ENCODE peak calls at places on chromosomes 1 and 21, in four cellular contexts. P is heart right ventricle, A is AG04450, L is dorsolateral prefrontal cortex. T is an unnamed sample.

GRCh38 chr1:67372136-67372535 is 58.1 kb downstream of the SERBP1 start:
- DNase-seq in P (no peak), A (no peak), L (no peak), T (no peak)

GRCh38 chr1:240242601-240243144 is 151.0 kb downstream of the FMN2 start:
- DNase-seq in P (no peak), A (peak), L (no peak), T (no peak)

GRCh38 chr1:181077576-181078242 is 10.8 kb upstream of the IER5 start:
- DNase-seq in P (no peak), A (peak), L (no peak), T (no peak)

GRCh38 chr1:201127755-201128455 is 921 bp upstream of the ASCL5 start:
- DNase-seq in P (no peak), A (no peak), L (no peak), T (no peak)

GRCh38 chr1:223556414-223557124 is 108.9 kb downstream of the CAPN8 start:
- DNase-seq in P (peak), A (no peak), L (no peak), T (no peak)

GRCh38 chr1:58881471-58881994 is 97.7 kb upstream of the JUN start:
- DNase-seq in P (no peak), A (no peak), L (no peak), T (no peak)

GRCh38 chr1:155900161-155900560 is 11.0 kb downstream of the RIT1 start:
- DNase-seq in P (no peak), A (no peak), L (no peak), T (no peak)

GRCh38 chr1:226649780-226650179 is 89.3 kb downstream of the ITPKB start:
- DNase-seq in P (no peak), A (no peak), L (no peak), T (no peak)

GRCh38 chr1:208178091-208178529 is 66.1 kb downstream of the PLXNA2 start:
- DNase-seq in P (no peak), A (no peak), L (no peak), T (no peak)

GRCh38 chr1:47859092-47859743 is 138.0 kb downstream of the TRABD2B start:
- DNase-seq in P (no peak), A (no peak), L (no peak), T (peak)

GRCh38 chr1:186050360-186050759 is 316.2 kb downstream of the HMCN1 start:
- DNase-seq in P (no peak), A (no peak), L (no peak), T (no peak)

GRCh38 chr1:156151093-156151688 is 2.2 kb upstream of the SEMA4A start:
- DNase-seq in P (no peak), A (no peak), L (no peak), T (no peak)

GRCh38 chr1:95207223-95207935 is 26.6 kb upstream of the RWDD3 start:
- DNase-seq in P (no peak), A (no peak), L (no peak), T (no peak)

GRCh38 chr21:25362375-25363267 is 244.7 kb downstream of the MRPL39 start:
- DNase-seq in P (no peak), A (no peak), L (no peak), T (no peak)

GRCh38 chr1:17475729-17476128 is 36.3 kb upstream of the RCC2 start:
- DNase-seq in P (no peak), A (peak), L (no peak), T (no peak)

GRCh38 chr1:221824025-221824424 is 82.1 kb upstream of the DUSP10 start:
- DNase-seq in P (no peak), A (no peak), L (no peak), T (no peak)

GRCh38 chr1:94821636-94822305 is 1.6 kb downstream of the SLC44A3 start:
- DNase-seq in P (no peak), A (no peak), L (no peak), T (no peak)

GRCh38 chr1:167093863-167094516 is at the start of gene STYXL2:
- DNase-seq in P (peak), A (no peak), L (no peak), T (no peak)

GRCh38 chr1:156676820-156677615 is at the start of gene NES:
- DNase-seq in P (peak), A (no peak), L (peak), T (no peak)

GRCh38 chr1:14482784-14483183 is 115.7 kb upstream of the KAZN start:
- DNase-seq in P (no peak), A (no peak), L (no peak), T (no peak)

GRCh38 chr1:42529724-42530161 is 66.7 kb downstream of the CCDC30 start:
- DNase-seq in P (no peak), A (no peak), L (no peak), T (no peak)

GRCh38 chr1:155196103-155196892 is 11.4 kb downstream of the THBS3 start:
- DNase-seq in P (no peak), A (no peak), L (peak), T (no peak)

GRCh38 chr1:178011101-178011828 is 41.4 kb upstream of the SEC16B start:
- DNase-seq in P (no peak), A (no peak), L (no peak), T (no peak)

GRCh38 chr1:153515504-153516394 is 20.0 kb downstream of the S100A6 start:
- DNase-seq in P (no peak), A (no peak), L (no peak), T (no peak)
- H3K27ac ChIP-seq in P (no peak), A (no peak), L (no peak), T (no peak)

DNA sequence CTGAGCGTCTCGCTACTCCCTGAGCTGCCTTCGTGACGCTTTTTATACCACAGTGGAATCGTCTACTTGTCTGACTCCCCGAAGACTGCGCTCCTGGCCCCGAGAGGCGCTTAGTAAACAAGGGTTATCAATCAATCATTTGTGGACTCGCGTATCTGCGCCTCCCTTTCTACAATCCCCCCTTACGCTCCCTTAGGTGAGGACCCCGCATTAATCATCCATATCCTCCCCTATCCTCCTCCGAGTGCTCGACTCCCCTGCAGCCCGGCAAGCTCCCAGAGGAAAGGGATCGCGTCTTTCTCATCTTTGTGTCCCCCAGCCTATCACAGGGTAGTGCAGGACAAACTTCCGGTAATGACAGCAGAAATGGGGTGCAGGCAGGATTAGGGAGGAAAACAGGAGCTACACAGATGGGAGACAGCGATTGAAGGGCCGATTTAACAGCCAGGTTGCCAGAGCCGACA is 502 bp downstream of the TMEM59 start:
- DNase-seq in P (no peak), A (no peak), L (no peak), T (no peak)
- H3K4me3 ChIP-seq in P (peak), A (peak), L (peak), T (peak)

DNA sequence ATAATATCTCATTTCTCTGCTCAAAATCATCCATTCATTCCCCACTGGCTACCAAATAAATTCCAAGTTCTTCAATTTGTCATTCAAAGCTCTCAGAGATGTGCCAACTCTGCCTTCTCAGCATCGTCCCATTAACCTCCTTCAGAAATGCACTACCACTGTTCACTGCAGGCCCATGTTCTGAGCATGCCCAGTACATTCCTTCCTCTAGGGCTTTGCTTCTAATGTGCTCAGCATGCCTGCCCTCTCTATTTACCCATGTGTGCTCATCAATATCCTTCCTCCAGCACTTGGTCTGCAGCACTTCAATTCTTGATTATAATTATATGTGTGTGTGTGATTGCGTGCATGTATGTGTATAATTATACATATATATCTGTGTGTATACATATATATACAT is 36.1 kb upstream of the RGS8 start:
- DNase-seq in P (no peak), A (no peak), L (no peak), T (no peak)
- TF ChIP-seq CTCF in P (no peak), A (peak), L (no peak), T (no peak)

GRCh38 chr1:170705981-170706380 is 42.0 kb downstream of the PRRX1 start:
- DNase-seq in P (no peak), A (no peak), L (no peak), T (no peak)

GRCh38 chr1:170711682-170712081 is 47.8 kb downstream of the PRRX1 start:
- DNase-seq in P (no peak), A (peak), L (no peak), T (no peak)

GRCh38 chr1:170707959-170708666 is 44.2 kb downstream of the PRRX1 start:
- DNase-seq in P (no peak), A (peak), L (no peak), T (no peak)

GRCh38 chr1:170704256-170704655 is 40.3 kb downstream of the PRRX1 start:
- DNase-seq in P (no peak), A (no peak), L (no peak), T (no peak)

DNA sequence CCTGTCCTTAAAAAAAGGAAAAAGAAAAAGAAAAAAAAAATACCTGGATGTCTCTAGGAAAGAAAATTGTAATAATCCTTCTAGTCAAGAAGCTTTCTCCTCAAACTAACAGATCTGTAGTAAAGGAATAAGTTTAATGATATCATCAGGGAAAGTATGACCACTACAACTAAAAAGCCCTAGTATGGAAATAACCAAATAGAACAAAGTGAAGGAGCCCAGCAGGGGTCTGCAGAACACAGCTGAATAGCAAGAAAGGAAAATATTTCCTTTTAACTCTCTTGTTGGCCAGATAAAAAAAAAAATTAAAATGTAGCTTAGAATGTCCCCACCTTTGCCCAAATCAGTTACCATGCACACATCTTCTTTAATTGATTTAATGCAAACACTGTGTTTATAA is 43.2 kb downstream of the PRRX1 start:
- DNase-seq in P (no peak), A (no peak), L (no peak), T (no peak)
- H3K27ac ChIP-seq in P (no peak), A (no peak), L (no peak), T (peak)